ENCODE peak calls at places on chromosomes 16 and 17, in four cellular contexts. One of them, this sample, is unnamed.

GRCh38 chr17:75006653-75007052 is 5.8 kb upstream of the MRPL58 start:
- DNase-seq in prostate gland: no peak
- DNase-seq in left ventricle myocardium inferior: no peak
- DNase-seq in MM.1S: no peak
- DNase-seq in this sample: no peak

GRCh38 chr16:57866529-57866918 is 64.2 kb upstream of the KIFC3 start:
- DNase-seq in prostate gland: no peak
- DNase-seq in left ventricle myocardium inferior: no peak
- DNase-seq in MM.1S: no peak
- DNase-seq in this sample: no peak

GRCh38 chr17:35540589-35541404 is 3.3 kb upstream of the SLFN12L start:
- DNase-seq in prostate gland: no peak
- DNase-seq in left ventricle myocardium inferior: peak; percentile 31
- DNase-seq in MM.1S: peak; percentile 58
- DNase-seq in this sample: no peak

GRCh38 chr16:27969574-27969973 is 93.9 kb downstream of the GSG1L start:
- DNase-seq in prostate gland: no peak
- DNase-seq in left ventricle myocardium inferior: no peak
- DNase-seq in MM.1S: no peak
- DNase-seq in this sample: no peak

GRCh38 chr16:15782573-15783365 is 74.1 kb downstream of the MYH11 start:
- DNase-seq in prostate gland: no peak
- DNase-seq in left ventricle myocardium inferior: no peak
- DNase-seq in MM.1S: no peak
- DNase-seq in this sample: no peak

GRCh38 chr17:56966277-56966676 is 5.4 kb upstream of the COIL start:
- DNase-seq in prostate gland: no peak
- DNase-seq in left ventricle myocardium inferior: no peak
- DNase-seq in MM.1S: no peak
- DNase-seq in this sample: no peak

GRCh38 chr17:58269557-58270291 is 11.0 kb downstream of the MPO start:
- DNase-seq in prostate gland: no peak
- DNase-seq in left ventricle myocardium inferior: no peak
- DNase-seq in MM.1S: no peak
- DNase-seq in this sample: no peak

GRCh38 chr16:1552129-1552528 is 18.7 kb downstream of the TMEM204 start:
- DNase-seq in prostate gland: no peak
- DNase-seq in left ventricle myocardium inferior: no peak
- DNase-seq in MM.1S: no peak
- DNase-seq in this sample: no peak

GRCh38 chr17:64787255-64787920 is 125.3 kb upstream of the SMURF2 start:
- DNase-seq in prostate gland: no peak
- DNase-seq in left ventricle myocardium inferior: no peak
- DNase-seq in MM.1S: no peak
- DNase-seq in this sample: no peak

GRCh38 chr16:65773319-65773874 is 593.1 kb upstream of the CDH5 start:
- DNase-seq in prostate gland: no peak
- DNase-seq in left ventricle myocardium inferior: no peak
- DNase-seq in MM.1S: peak; percentile 49
- DNase-seq in this sample: no peak

GRCh38 chr17:82932146-82933005 is 92.6 kb upstream of the ZNF750 start:
- DNase-seq in prostate gland: no peak
- DNase-seq in left ventricle myocardium inferior: peak; percentile 7
- DNase-seq in MM.1S: no peak
- DNase-seq in this sample: no peak

DNA sequence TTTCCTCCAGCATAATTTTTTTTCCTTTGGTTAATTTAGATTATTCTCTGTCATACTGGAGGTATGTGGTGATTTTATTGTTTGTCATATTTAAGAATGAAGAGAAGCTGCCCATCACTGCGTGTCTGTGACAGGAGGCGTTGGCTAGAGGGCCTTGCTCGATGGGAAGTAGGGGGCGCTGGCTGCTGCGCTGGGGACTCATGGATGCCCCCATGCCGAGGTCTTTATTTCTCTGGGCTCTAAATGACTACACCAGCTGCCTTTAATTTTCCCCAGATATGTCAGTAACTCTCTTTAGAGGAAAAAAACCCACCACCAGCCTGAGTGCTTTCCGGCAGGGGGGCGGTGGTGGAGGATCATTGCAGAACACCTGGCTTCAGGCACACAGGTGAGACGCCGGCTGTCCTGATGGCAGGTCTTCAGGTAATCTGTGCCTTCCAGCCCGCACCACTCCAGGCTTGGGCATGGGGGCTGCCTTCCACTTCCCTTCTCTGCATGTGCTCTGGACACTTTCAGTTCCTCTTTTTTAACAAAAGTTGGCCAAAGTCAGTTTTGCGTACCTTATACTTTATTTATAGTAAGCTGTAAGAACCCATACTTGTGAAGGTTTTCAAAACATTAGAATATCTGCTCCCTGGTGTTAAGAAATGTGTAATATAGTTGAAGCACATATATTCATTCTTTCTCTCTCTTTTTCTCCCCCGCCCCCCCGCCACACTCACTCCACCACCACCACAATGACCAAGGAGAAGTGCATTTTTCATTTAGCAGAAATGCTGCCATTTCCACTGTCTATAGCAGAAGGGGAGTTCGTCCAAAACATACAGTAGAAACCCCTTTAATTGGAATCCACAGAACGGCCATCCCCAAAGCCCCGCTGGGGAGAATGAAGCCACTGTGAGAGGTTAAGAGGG is 192.7 kb downstream of the RPTOR start:
- DNase-seq in prostate gland: no peak
- DNase-seq in left ventricle myocardium inferior: no peak
- DNase-seq in MM.1S: peak; percentile 81
- DNase-seq in this sample: no peak
- H3K4me3 ChIP-seq in prostate gland: no peak overlapping the region
- H3K4me3 ChIP-seq in left ventricle myocardium inferior: no peak overlapping the region
- H3K4me3 ChIP-seq in MM.1S: no peak overlapping the region
- H3K4me3 ChIP-seq in this sample: no peak overlapping the region

DNA sequence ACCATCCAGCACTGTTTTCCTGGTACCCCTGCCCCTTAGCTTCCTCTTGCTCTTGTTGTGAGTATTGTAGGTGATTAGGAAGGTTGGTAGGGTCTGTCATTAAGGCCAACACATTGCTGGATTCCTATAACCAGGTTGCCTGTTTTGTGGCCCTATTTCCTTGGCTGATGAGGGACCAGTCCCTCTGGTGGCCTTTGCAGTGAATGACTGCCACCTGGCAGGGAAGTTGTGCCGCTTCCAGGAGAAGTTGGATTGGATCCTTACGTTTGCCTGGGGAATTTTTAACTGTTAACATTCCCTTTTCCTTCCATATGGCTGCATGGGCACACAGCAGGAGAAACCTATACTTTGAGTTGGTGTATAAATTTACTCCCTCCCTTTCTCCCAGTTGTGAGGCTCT is 32.4 kb downstream of the LCMT1 start:
- DNase-seq in prostate gland: peak; percentile 11
- DNase-seq in left ventricle myocardium inferior: no peak
- DNase-seq in MM.1S: no peak
- DNase-seq in this sample: peak; percentile 37
- TF ChIP-seq CTCF in prostate gland: peak; percentile 38
- TF ChIP-seq CTCF in left ventricle myocardium inferior: peak; percentile 49
- TF ChIP-seq CTCF in MM.1S: peak; percentile 10
- TF ChIP-seq CTCF in this sample: peak; percentile 83

GRCh38 chr16:46922239-46922638 is 38.1 kb downstream of the GPT2 start:
- DNase-seq in prostate gland: no peak
- DNase-seq in left ventricle myocardium inferior: no peak
- DNase-seq in MM.1S: no peak
- DNase-seq in this sample: no peak

GRCh38 chr16:46918905-46919792 is 35.0 kb downstream of the GPT2 start:
- DNase-seq in prostate gland: no peak
- DNase-seq in left ventricle myocardium inferior: no peak
- DNase-seq in MM.1S: no peak
- DNase-seq in this sample: no peak

GRCh38 chr16:46918400-46918799 is 34.2 kb downstream of the GPT2 start:
- DNase-seq in prostate gland: no peak
- DNase-seq in left ventricle myocardium inferior: no peak
- DNase-seq in MM.1S: no peak
- DNase-seq in this sample: no peak

GRCh38 chr16:46923513-46924295 is 39.5 kb downstream of the GPT2 start:
- DNase-seq in prostate gland: no peak
- DNase-seq in left ventricle myocardium inferior: no peak
- DNase-seq in MM.1S: no peak
- DNase-seq in this sample: no peak

GRCh38 chr16:46920402-46921068 is 36.4 kb downstream of the GPT2 start:
- DNase-seq in prostate gland: peak; percentile 83
- DNase-seq in left ventricle myocardium inferior: no peak
- DNase-seq in MM.1S: no peak
- DNase-seq in this sample: peak; percentile 96
- H3K4me3 ChIP-seq in prostate gland: no peak overlapping the region
- H3K4me3 ChIP-seq in left ventricle myocardium inferior: no peak overlapping the region
- H3K4me3 ChIP-seq in MM.1S: no peak overlapping the region
- H3K4me3 ChIP-seq in this sample: peak overlapping the region; percentile 6

DNA sequence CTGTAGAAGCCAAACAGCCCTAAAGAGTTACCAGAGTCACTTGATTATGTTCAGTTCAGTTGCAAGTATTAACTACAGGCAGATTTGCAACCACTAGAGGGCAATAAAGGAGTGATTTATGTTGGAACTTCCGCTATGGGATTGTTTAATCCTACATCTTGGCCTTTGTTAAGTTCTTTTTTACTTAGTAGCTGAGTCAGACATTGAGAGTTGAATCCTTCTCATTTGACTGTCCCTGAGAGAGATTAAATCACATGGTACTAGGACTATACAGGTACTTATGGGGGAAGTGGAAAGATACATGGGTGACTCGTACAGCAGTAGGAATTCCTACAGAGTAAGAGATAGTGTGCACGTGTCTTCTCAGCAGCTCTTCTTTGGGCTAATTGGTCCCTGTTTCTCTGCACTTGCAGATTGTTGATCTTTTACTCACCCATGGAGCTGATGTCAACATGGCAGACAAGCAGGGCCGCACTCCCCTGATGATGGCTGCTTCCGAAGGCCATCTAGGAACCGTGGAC is 40.3 kb downstream of the CYB561 start:
- DNase-seq in prostate gland: peak; percentile 24
- DNase-seq in left ventricle myocardium inferior: no peak
- DNase-seq in MM.1S: peak; percentile 62
- DNase-seq in this sample: peak; percentile 42
- TF ChIP-seq CTCF in prostate gland: peak; percentile 68
- TF ChIP-seq CTCF in left ventricle myocardium inferior: peak; percentile 80
- TF ChIP-seq CTCF in MM.1S: peak; percentile 71
- TF ChIP-seq CTCF in this sample: peak; percentile 64

GRCh38 chr16:3460121-3460520 is 16.6 kb downstream of the NAA60 start:
- DNase-seq in prostate gland: no peak
- DNase-seq in left ventricle myocardium inferior: no peak
- DNase-seq in MM.1S: no peak
- DNase-seq in this sample: no peak

GRCh38 chr16:3458852-3459361 is 15.4 kb downstream of the NAA60 start:
- DNase-seq in prostate gland: no peak
- DNase-seq in left ventricle myocardium inferior: no peak
- DNase-seq in MM.1S: peak; percentile 31
- DNase-seq in this sample: no peak

GRCh38 chr16:3459401-3460090 is 16.1 kb downstream of the NAA60 start:
- DNase-seq in prostate gland: no peak
- DNase-seq in left ventricle myocardium inferior: no peak
- DNase-seq in MM.1S: peak; percentile 71
- DNase-seq in this sample: peak; percentile 59

GRCh38 chr16:3457434-3458252 is 14.2 kb downstream of the NAA60 start:
- DNase-seq in prostate gland: peak; percentile 85
- DNase-seq in left ventricle myocardium inferior: peak; percentile 92
- DNase-seq in MM.1S: peak; percentile 90
- DNase-seq in this sample: peak; percentile 79

GRCh38 chr16:3458278-3458851 is 14.9 kb downstream of the NAA60 start:
- DNase-seq in prostate gland: no peak
- DNase-seq in left ventricle myocardium inferior: no peak
- DNase-seq in MM.1S: no peak
- DNase-seq in this sample: no peak
- H3K4me3 ChIP-seq in prostate gland: peak overlapping the region; percentile 81
- H3K4me3 ChIP-seq in left ventricle myocardium inferior: peak overlapping the region; percentile 92
- H3K4me3 ChIP-seq in MM.1S: peak overlapping the region; percentile 96
- H3K4me3 ChIP-seq in this sample: peak overlapping the region; percentile 92

GRCh38 chr16:24504467-24505345 is 34.7 kb upstream of the RBBP6 start:
- DNase-seq in prostate gland: peak; percentile 22
- DNase-seq in left ventricle myocardium inferior: no peak
- DNase-seq in MM.1S: peak; percentile 68
- DNase-seq in this sample: peak; percentile 33
- TF ChIP-seq CTCF in prostate gland: peak; percentile 57
- TF ChIP-seq CTCF in left ventricle myocardium inferior: peak; percentile 84
- TF ChIP-seq CTCF in MM.1S: peak; percentile 74
- TF ChIP-seq CTCF in this sample: peak; percentile 85

This sample was measured in LNCaP clone FGC.